ENCODE peak calls at places on chromosomes 16 and 17, in ten cellular contexts. X, W, L, G, F, J, Y, Z, D and T are unnamed samples.

GRCh38 chr17:74532115-74532514 is 840 bp upstream of the CD300LB start:
- DNase-seq in Y (no peak), L (no peak), D (peak), W (peak), F (no peak), Z (no peak), G (no peak), J (no peak), X (peak), T (no peak)

GRCh38 chr16:66960270-66960669 is 796 bp upstream of the CES3 start:
- DNase-seq in D (no peak), W (no peak), G (no peak), Y (no peak), Z (no peak), X (no peak), F (no peak), L (no peak), J (no peak), T (no peak)

GRCh38 chr17:40547079-40547784 is 18.0 kb downstream of the CCR7 start:
- DNase-seq in G (no peak), Y (no peak), L (peak), D (peak), Z (no peak), F (no peak), W (no peak), X (peak), J (peak), T (no peak)

GRCh38 chr16:81665588-81665987 is 113.5 kb upstream of the PLCG2 start:
- DNase-seq in Z (no peak), D (no peak), F (no peak), J (no peak), L (no peak), X (no peak), Y (no peak), W (no peak), G (no peak), T (no peak)

GRCh38 chr17:921161-921560 is 58.4 kb downstream of the NXN start:
- DNase-seq in J (no peak), Y (no peak), W (no peak), G (no peak), X (peak), Z (peak), D (peak), L (no peak), F (no peak), T (peak)

GRCh38 chr17:83053021-83053778 is 26.2 kb upstream of the METRNL start:
- DNase-seq in W (no peak), L (peak), D (peak), F (peak), G (no peak), X (peak), Y (no peak), Z (no peak), J (peak), T (no peak)

GRCh38 chr17:81641825-81642489 is 5.0 kb downstream of the TSPAN10 start:
- DNase-seq in Y (peak), X (no peak), W (no peak), D (no peak), Z (peak), F (peak), J (no peak), L (no peak), G (no peak), T (peak)

GRCh38 chr16:24074574-24074973 is 181.6 kb upstream of the CACNG3 start:
- DNase-seq in G (no peak), Z (no peak), F (no peak), X (no peak), W (no peak), D (no peak), L (no peak), Y (no peak), J (no peak), T (no peak)

GRCh38 chr17:29722411-29723198 is 99.9 kb upstream of the CORO6 start:
- DNase-seq in J (peak), L (no peak), X (no peak), F (peak), W (peak), D (peak), Z (no peak), Y (peak), G (peak), T (peak)

GRCh38 chr17:385195-385835 is 32.7 kb upstream of the RPH3AL start:
- DNase-seq in G (no peak), Y (no peak), D (peak), W (peak), F (no peak), L (peak), J (peak), Z (peak), X (peak), T (no peak)

GRCh38 chr16:56199164-56199563 is 7.9 kb downstream of the GNAO1 start:
- DNase-seq in L (no peak), X (no peak), Z (no peak), F (no peak), D (no peak), G (peak), Y (no peak), W (no peak), J (no peak), T (no peak)

GRCh38 chr17:35283767-35284166 is 40.9 kb downstream of the SLFN5 start:
- DNase-seq in F (no peak), L (no peak), Y (no peak), J (no peak), D (no peak), G (no peak), X (no peak), W (no peak), Z (no peak), T (no peak)

GRCh38 chr17:74343526-74344284 is 17.7 kb downstream of the KIF19 start:
- DNase-seq in W (no peak), F (no peak), L (no peak), J (no peak), G (no peak), D (no peak), X (no peak), Y (no peak), Z (no peak), T (no peak)

GRCh38 chr16:23025692-23026305 is 123.5 kb downstream of the USP31 start:
- DNase-seq in G (no peak), F (peak), W (no peak), D (no peak), J (no peak), Z (peak), L (no peak), Y (no peak), X (no peak), T (peak)

GRCh38 chr17:13650096-13650675 is 48.5 kb upstream of the HS3ST3A1 start:
- DNase-seq in D (no peak), W (no peak), J (no peak), Y (no peak), L (no peak), G (no peak), Z (no peak), F (no peak), X (no peak), T (peak)

GRCh38 chr17:39757931-39758873 is 20.5 kb downstream of the GRB7 start:
- DNase-seq in Y (no peak), D (peak), L (no peak), J (no peak), F (no peak), X (no peak), W (no peak), G (peak), Z (no peak), T (no peak)

GRCh38 chr16:30846649-30847402 is 47.1 kb downstream of the BCL7C start:
- DNase-seq in W (peak), D (no peak), Y (no peak), F (no peak), G (no peak), X (no peak), J (no peak), L (no peak), Z (no peak), T (no peak)

GRCh38 chr17:71937914-71938313 is 182.9 kb upstream of the SOX9 start:
- DNase-seq in F (no peak), Y (no peak), X (no peak), W (no peak), G (no peak), D (no peak), J (no peak), Z (no peak), L (no peak), T (peak)

GRCh38 chr16:24552705-24553104 is 13.3 kb downstream of the RBBP6 start:
- DNase-seq in X (no peak), G (no peak), J (no peak), D (no peak), Z (no peak), F (no peak), W (no peak), Y (no peak), L (no peak), T (no peak)

GRCh38 chr17:21245703-21246102 is 7.5 kb downstream of the NATD1 start:
- DNase-seq in G (no peak), W (no peak), L (no peak), X (no peak), F (no peak), D (no peak), Z (no peak), J (no peak), Y (no peak), T (no peak)

GRCh38 chr16:84196727-84197486 is 6.0 kb downstream of the ADAD2 start:
- DNase-seq in L (no peak), D (no peak), J (no peak), F (no peak), Z (no peak), G (no peak), Y (no peak), W (no peak), X (no peak), T (no peak)

GRCh38 chr17:69047368-69048263 is 13.1 kb downstream of the ABCA9 start:
- DNase-seq in G (no peak), F (peak), Y (peak), J (peak), W (peak), Z (no peak), X (no peak), D (peak), L (no peak), T (peak)

GRCh38 chr17:69961488-69962145 is 113.4 kb upstream of the KCNJ16 start:
- DNase-seq in F (peak), W (peak), G (no peak), Y (no peak), Z (peak), D (peak), X (no peak), L (no peak), J (peak), T (no peak)

GRCh38 chr17:5919104-5919503 is 151.1 kb upstream of the WSCD1 start:
- DNase-seq in G (no peak), W (no peak), X (peak), Z (no peak), D (no peak), F (no peak), Y (no peak), L (no peak), J (no peak), T (no peak)

GRCh38 chr17:81667754-81668153 is 1.2 kb downstream of the CCDC137 start:
- DNase-seq in W (no peak), Y (no peak), G (no peak), J (no peak), D (no peak), L (no peak), Z (peak), F (no peak), X (no peak), T (peak)

GRCh38 chr16:19481291-19481690 is 40.6 kb downstream of the GDE1 start:
- DNase-seq in X (no peak), D (no peak), L (no peak), Y (peak), F (peak), W (no peak), J (no peak), Z (no peak), G (no peak), T (no peak)

GRCh38 chr17:76246080-76247066 is 6.1 kb upstream of the RNF157 start:
- DNase-seq in W (no peak), D (peak), X (no peak), Y (no peak), Z (no peak), F (peak), G (peak), L (no peak), J (no peak), T (peak)

GRCh38 chr17:71409712-71410111 is 711.1 kb upstream of the SOX9 start:
- DNase-seq in Y (peak), J (no peak), L (no peak), X (no peak), Z (peak), G (no peak), F (peak), D (no peak), W (no peak), T (peak)

GRCh38 chr16:27108051-27108770 is 41.5 kb downstream of the C16orf82 start:
- DNase-seq in X (no peak), G (no peak), F (no peak), W (no peak), Y (no peak), D (no peak), L (no peak), J (no peak), Z (no peak), T (no peak)

GRCh38 chr17:77628035-77628434 is 330.5 kb upstream of the TNRC6C start:
- DNase-seq in X (no peak), J (no peak), W (no peak), G (no peak), D (no peak), L (no peak), Z (no peak), F (no peak), Y (no peak), T (no peak)

GRCh38 chr17:44559288-44560249 is 2.3 kb downstream of the FZD2 start:
- DNase-seq in J (no peak), Y (no peak), F (peak), D (no peak), X (no peak), L (no peak), Z (no peak), G (no peak), W (no peak), T (peak)

GRCh38 chr17:7561028-7561575 is 617 bp upstream of the SENP3 start:
- DNase-seq in J (peak), X (peak), Y (peak), F (peak), Z (peak), G (no peak), L (peak), D (peak), W (peak), T (peak)

GRCh38 chr17:81381632-81382577 is 13.4 kb upstream of the BAHCC1 start:
- DNase-seq in D (no peak), Z (no peak), G (no peak), F (no peak), W (no peak), J (no peak), L (peak), Y (no peak), X (peak), T (no peak)

GRCh38 chr16:17777461-17777863 is 306.7 kb upstream of the XYLT1 start:
- DNase-seq in F (peak), Y (peak), Z (no peak), W (no peak), D (no peak), G (no peak), L (no peak), X (no peak), J (no peak), T (peak)

GRCh38 chr17:83185023-83186002 is 105.9 kb downstream of the METRNL start:
- DNase-seq in F (no peak), D (peak), G (no peak), J (peak), L (no peak), W (no peak), X (no peak), Z (no peak), Y (no peak), T (no peak)

GRCh38 chr17:40482722-40483121 is 18.7 kb downstream of the TNS4 start:
- DNase-seq in D (no peak), W (no peak), G (no peak), J (no peak), Y (no peak), X (no peak), F (no peak), Z (peak), L (no peak), T (no peak)

GRCh38 chr17:44360826-44361225 is 2.8 kb downstream of the FAM171A2 start:
- DNase-seq in F (peak), Y (peak), L (no peak), X (no peak), D (no peak), W (no peak), Z (no peak), J (no peak), G (no peak), T (peak)

GRCh38 chr17:77996256-77996655 is 37.8 kb downstream of the TNRC6C start:
- DNase-seq in Y (no peak), D (no peak), X (no peak), J (no peak), F (no peak), W (no peak), G (no peak), Z (no peak), L (no peak), T (no peak)

DNA sequence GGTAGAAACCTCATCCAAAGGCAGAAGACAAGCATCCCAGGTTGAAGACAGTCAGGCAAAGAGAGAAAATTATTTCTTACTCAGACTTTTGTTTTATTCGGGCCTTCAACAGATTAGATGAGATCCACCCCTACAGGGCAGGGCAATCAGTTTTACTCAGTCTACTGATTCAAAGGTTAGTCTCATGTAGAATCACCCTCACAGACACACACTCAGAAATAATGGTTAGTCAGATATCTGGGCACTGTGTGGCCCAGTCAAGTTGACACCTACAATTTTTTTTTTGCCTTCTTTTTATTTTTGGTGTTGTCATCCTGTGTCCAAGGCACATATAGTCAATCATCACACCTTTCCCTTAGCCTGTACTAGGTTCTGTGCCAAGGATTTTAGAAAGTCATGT is 729.8 kb downstream of the WWOX start:
- DNase-seq in F (no peak), X (no peak), G (no peak), W (no peak), J (no peak), Y (no peak), Z (no peak), D (no peak), L (no peak), T (no peak)
- H3K4me3 ChIP-seq in F (no peak), X (no peak), G (no peak), W (no peak), J (no peak), Y (no peak), Z (no peak), D (no peak), L (no peak), T (no peak)

DNA sequence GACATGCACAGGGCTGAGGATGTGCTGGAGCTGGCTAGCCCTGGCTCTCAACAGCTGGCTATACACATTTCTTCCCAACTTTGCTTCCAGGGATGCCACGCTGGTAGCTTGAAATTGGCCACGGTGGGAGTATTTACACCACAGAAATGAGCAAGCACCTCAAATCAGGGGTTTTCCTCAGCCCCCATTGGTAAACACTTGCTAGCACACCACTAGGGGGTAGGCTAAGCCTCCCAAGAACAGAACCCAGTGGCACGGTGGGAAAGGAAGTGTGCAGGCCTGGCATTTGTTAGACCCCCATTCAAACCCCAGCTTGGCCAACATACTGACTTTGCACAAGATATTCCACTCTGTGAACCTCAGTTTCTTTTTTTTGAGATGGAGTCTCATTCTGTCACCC is 12.9 kb downstream of the DRC3 start:
- DNase-seq in J (no peak), Y (peak), L (no peak), F (no peak), W (no peak), Z (no peak), X (no peak), G (no peak), D (no peak), T (no peak)
- TF ChIP-seq CTCF in J (no peak), Y (peak), L (no peak), F (peak), W (no peak), Z (peak), X (no peak), G (peak), D (no peak), T (peak)

DNA sequence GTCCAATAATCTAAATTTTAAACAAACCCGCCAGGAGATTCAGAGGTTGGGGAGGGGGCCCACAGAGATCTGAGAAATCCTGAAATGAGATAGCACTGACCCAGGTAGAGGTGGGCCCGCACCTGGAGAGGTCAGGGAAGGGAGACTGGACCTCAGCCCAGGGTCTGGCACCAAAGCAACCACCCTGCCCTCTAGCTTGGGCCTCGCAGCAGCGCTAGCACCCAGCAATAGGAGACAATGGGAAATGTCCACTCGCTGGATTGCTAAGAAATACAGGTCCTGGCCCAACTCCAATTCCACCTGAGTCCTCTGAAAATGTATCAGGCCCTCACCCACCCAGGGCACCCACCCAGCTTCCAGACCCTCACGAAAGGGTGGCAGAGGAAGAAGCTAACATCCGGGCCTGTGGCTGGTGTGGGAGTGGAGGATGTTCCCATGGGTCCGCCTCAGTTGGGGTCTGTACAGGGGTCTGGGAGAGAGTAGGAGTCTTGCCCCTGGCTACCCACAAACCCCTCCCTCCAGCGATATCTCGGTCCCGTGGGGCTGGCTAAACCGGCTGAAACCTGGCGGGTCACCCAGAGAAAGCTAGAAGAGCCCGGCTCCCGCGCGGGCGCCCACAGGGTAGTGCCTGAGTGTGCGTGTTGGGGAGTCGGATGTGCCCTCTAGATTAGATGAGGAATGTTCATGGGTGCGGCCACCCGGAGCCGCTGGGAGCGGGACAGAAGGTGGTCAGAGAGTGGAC is 1.1 kb downstream of the PLLP start:
- DNase-seq in J (no peak), D (peak), Z (no peak), X (no peak), W (no peak), L (peak), G (no peak), Y (no peak), F (no peak), T (no peak)
- H3K4me3 ChIP-seq in J (peak), D (no peak), Z (no peak), X (peak), W (no peak), L (peak), G (no peak), Y (no peak), F (no peak), T (no peak)

GRCh38 chr16:6019490-6019991 is 921.9 kb upstream of the EEF2KMT start:
- DNase-seq in W (no peak), Y (no peak), J (no peak), F (no peak), G (no peak), L (no peak), X (no peak), D (no peak), Z (no peak), T (no peak)

GRCh38 chr16:6012716-6013115 is 915.1 kb upstream of the EEF2KMT start:
- DNase-seq in Z (no peak), F (no peak), Y (no peak), J (no peak), L (no peak), W (no peak), G (no peak), X (no peak), D (no peak), T (no peak)

GRCh38 chr16:6018848-6019489 is 921.4 kb upstream of the EEF2KMT start:
- DNase-seq in D (no peak), J (no peak), W (no peak), Y (no peak), L (no peak), Z (no peak), F (no peak), G (no peak), X (peak), T (no peak)

GRCh38 chr16:6020162-6020980 is 922.8 kb upstream of the EEF2KMT start:
- DNase-seq in D (no peak), G (no peak), J (no peak), W (no peak), Z (no peak), X (peak), F (no peak), L (no peak), Y (no peak), T (no peak)

DNA sequence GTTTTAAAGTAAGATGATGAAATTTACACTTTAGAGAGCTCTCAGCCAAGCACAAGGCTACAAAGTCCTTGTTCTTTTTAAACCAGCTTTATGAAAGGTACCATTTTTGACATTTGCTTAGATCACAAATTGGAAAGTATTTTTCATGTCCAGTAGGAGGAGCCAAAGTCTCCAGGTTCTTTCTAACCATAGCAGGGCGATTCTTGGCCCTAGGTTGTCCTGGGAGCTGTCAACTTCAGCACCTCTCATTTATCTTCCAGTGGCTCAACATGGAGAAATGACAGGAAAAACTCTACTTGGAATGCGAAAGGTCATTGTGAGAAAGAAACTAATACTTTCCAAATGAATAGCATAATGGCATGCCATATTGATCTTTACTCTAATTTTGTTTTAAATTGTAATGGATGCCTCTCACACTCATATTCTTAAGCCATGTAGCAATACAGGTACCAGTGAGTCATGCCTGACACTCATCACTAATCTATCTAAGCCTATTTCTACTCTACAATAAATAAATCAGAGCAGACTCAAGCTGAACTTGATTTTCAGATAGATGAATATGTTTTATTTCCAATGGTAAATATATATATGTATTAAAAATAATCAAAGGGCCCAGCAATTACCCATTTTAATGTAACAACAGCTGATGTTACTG is 919.1 kb upstream of the EEF2KMT start:
- DNase-seq in F (no peak), Y (peak), Z (peak), X (no peak), W (no peak), G (no peak), L (no peak), J (no peak), D (no peak), T (no peak)
- TF ChIP-seq CTCF in F (no peak), Y (no peak), Z (peak), X (no peak), W (no peak), G (peak), L (peak), J (no peak), D (no peak), T (no peak)